ENCODE peak calls at places on chromosomes 12 and 14, in nine cellular contexts. Q is uterus, B is endothelial cell of umbilical vein, T is NT2/D1, I is psoas muscle, H is left ventricle myocardium inferior, M is IMR-90, U is SK-N-SH, Y is small intestine. N is an unnamed sample. For H3K27me3 and H3K36me3, the result is how much of the 10 kb centered on the place peaks cover.

GRCh38 chr12:115598827-115599226 is 678.7 kb downstream of the MED13L start:
- DNase-seq in Q (no peak), B (no peak), T (no peak), I (no peak), H (no peak), M (no peak), U (no peak), Y (peak), N (no peak)

GRCh38 chr12:117803013-117803412 is 165.8 kb downstream of the KSR2 start:
- DNase-seq in Q (no peak), B (peak), T (no peak), I (no peak), H (no peak), M (no peak), U (no peak), Y (peak), N (peak)

GRCh38 chr12:108127654-108128053 is 1.4 kb upstream of the WSCD2 start:
- DNase-seq in Q (no peak), B (no peak), T (no peak), I (no peak), H (no peak), M (no peak), U (no peak), Y (no peak), N (no peak)

GRCh38 chr14:51534623-51535022 is 117.1 kb upstream of the FRMD6 start:
- DNase-seq in Q (no peak), B (peak), T (no peak), I (no peak), H (no peak), M (peak), U (no peak), Y (no peak), N (peak)

GRCh38 chr14:51328089-51328941 is 88.3 kb downstream of the TMX1 start:
- DNase-seq in Q (peak), B (peak), T (no peak), I (no peak), H (no peak), M (peak), U (no peak), Y (no peak), N (no peak)

GRCh38 chr14:51449666-51450061 is 202.0 kb upstream of the FRMD6 start:
- DNase-seq in Q (no peak), B (no peak), T (no peak), I (no peak), H (no peak), M (no peak), U (no peak), Y (no peak), N (no peak)

GRCh38 chr12:95259368-95259767 is 41.8 kb downstream of the VEZT start:
- DNase-seq in Q (no peak), B (peak), T (no peak), I (no peak), H (no peak), M (no peak), U (no peak), Y (peak), N (no peak)

GRCh38 chr12:12379831-12380730 is 23.2 kb downstream of the BORCS5 start:
- DNase-seq in Q (no peak), B (no peak), T (no peak), I (no peak), H (no peak), M (no peak), U (no peak), Y (peak), N (no peak)

GRCh38 chr14:94458096-94458495 is 5.5 kb upstream of the SERPINA11 start:
- DNase-seq in Q (no peak), B (no peak), T (no peak), I (no peak), H (no peak), M (no peak), U (no peak), Y (no peak), N (no peak)

GRCh38 chr14:65434216-65434850 is 21.8 kb downstream of the FUT8 start:
- DNase-seq in Q (no peak), B (no peak), T (peak), I (no peak), H (no peak), M (no peak), U (no peak), Y (no peak), N (no peak)

GRCh38 chr14:32167907-32168306 is 33.9 kb upstream of the RNU6-7 start:
- DNase-seq in Q (no peak), B (no peak), T (no peak), I (no peak), H (no peak), M (no peak), U (no peak), Y (no peak), N (no peak)

GRCh38 chr14:101358726-101359125 is 202.6 kb upstream of the DIO3 start:
- DNase-seq in Q (no peak), B (no peak), T (no peak), I (peak), H (no peak), M (no peak), U (no peak), Y (no peak), N (no peak)

GRCh38 chr12:50241178-50241577 is 42.1 kb downstream of the LIMA1 start:
- DNase-seq in Q (no peak), B (no peak), T (no peak), I (no peak), H (no peak), M (peak), U (no peak), Y (peak), N (no peak)

GRCh38 chr14:75570797-75571196 is 7.6 kb upstream of the FLVCR2 start:
- DNase-seq in Q (no peak), B (no peak), T (no peak), I (no peak), H (no peak), M (no peak), U (no peak), Y (no peak), N (no peak)

GRCh38 chr12:49389092-49389703 is 21.9 kb downstream of the SPATS2 start:
- DNase-seq in Q (no peak), B (no peak), T (no peak), I (peak), H (peak), M (no peak), U (no peak), Y (no peak), N (peak)

GRCh38 chr14:93965287-93965821 is 11.0 kb downstream of the ASB2 start:
- DNase-seq in Q (no peak), B (no peak), T (no peak), I (no peak), H (no peak), M (peak), U (no peak), Y (no peak), N (no peak)

GRCh38 chr12:130053641-130054040 is 108.6 kb upstream of the FZD10 start:
- DNase-seq in Q (no peak), B (no peak), T (peak), I (no peak), H (no peak), M (no peak), U (no peak), Y (no peak), N (peak)

GRCh38 chr12:53192531-53193021 is 11.9 kb upstream of the CSAD start:
- DNase-seq in Q (no peak), B (no peak), T (no peak), I (no peak), H (no peak), M (no peak), U (no peak), Y (no peak), N (no peak)

GRCh38 chr12:48995061-48995879 is 3.9 kb downstream of the DDN start:
- DNase-seq in Q (peak), B (peak), T (peak), I (peak), H (peak), M (peak), U (peak), Y (peak), N (peak)

GRCh38 chr12:91111366-91112321 is at the start of gene LUM:
- DNase-seq in Q (peak), B (peak), T (no peak), I (peak), H (peak), M (peak), U (peak), Y (peak), N (peak)

GRCh38 chr12:79674629-79675028 is 16.1 kb downstream of the PAWR start:
- DNase-seq in Q (no peak), B (no peak), T (no peak), I (no peak), H (no peak), M (peak), U (no peak), Y (no peak), N (no peak)

GRCh38 chr12:89373772-89374572 is 21.7 kb upstream of the DUSP6 start:
- DNase-seq in Q (no peak), B (peak), T (no peak), I (no peak), H (no peak), M (peak), U (no peak), Y (no peak), N (no peak)

GRCh38 chr12:28759334-28759733 is 389.7 kb upstream of the FAR2 start:
- DNase-seq in Q (no peak), B (no peak), T (peak), I (no peak), H (no peak), M (peak), U (no peak), Y (no peak), N (peak)

GRCh38 chr12:108629824-108630476 is 3.7 kb downstream of the SELPLG start:
- DNase-seq in Q (peak), B (peak), T (no peak), I (no peak), H (no peak), M (peak), U (no peak), Y (peak), N (peak)

GRCh38 chr12:26017484-26018211 is 59.2 kb downstream of the RASSF8 start:
- DNase-seq in Q (no peak), B (peak), T (peak), I (peak), H (no peak), M (peak), U (peak), Y (peak), N (peak)

GRCh38 chr14:28780843-28781503 is 14.4 kb downstream of the FOXG1 start:
- DNase-seq in Q (no peak), B (no peak), T (no peak), I (no peak), H (no peak), M (no peak), U (no peak), Y (no peak), N (no peak)
- H3K27me3 ChIP-seq in Q (half or more), B (half or more), T (half or more), I (under half), H (half or more), M (under half), U (under half), Y (under half), N (half or more)

DNA sequence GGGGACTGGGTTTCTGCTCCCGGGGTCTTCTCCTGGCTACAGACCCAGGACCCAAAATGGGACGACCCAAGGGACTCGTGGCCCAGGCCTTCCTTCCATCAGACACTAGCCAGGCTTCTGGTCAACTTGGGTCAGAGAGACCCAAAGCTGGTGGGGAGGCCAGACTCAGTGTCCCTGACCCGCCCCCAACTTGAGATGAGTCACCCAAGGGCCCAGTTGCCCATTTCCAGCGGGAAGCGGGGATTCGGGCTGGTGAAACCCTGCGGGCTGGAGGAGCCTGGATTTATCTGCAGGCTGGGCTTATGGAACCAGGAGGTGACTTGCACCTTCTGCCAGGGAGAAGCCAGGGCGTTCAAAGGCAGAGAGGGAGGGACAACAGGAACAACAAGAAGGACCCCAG is 81.5 kb downstream of the RFLNA start:
- DNase-seq in Q (no peak), B (no peak), T (no peak), I (no peak), H (no peak), M (no peak), U (no peak), Y (no peak), N (no peak)
- H3K36me3 ChIP-seq in Q (under half), B (under half), T (half or more), I (half or more), H (half or more), M (half or more), U (half or more), Y (under half), N (under half)

GRCh38 chr12:51836833-51837184 is 11.7 kb downstream of the FIGNL2 start:
- DNase-seq in Q (no peak), B (no peak), T (no peak), I (no peak), H (no peak), M (no peak), U (no peak), Y (no peak), N (no peak)

GRCh38 chr12:51833446-51834227 is 14.9 kb downstream of the FIGNL2 start:
- DNase-seq in Q (no peak), B (no peak), T (no peak), I (no peak), H (no peak), M (no peak), U (no peak), Y (no peak), N (no peak)

GRCh38 chr12:51836012-51836832 is 12.3 kb downstream of the FIGNL2 start:
- DNase-seq in Q (no peak), B (no peak), T (no peak), I (no peak), H (no peak), M (no peak), U (no peak), Y (no peak), N (no peak)

GRCh38 chr12:51832708-51833107 is 15.8 kb downstream of the FIGNL2 start:
- DNase-seq in Q (no peak), B (peak), T (no peak), I (no peak), H (no peak), M (no peak), U (no peak), Y (no peak), N (no peak)

GRCh38 chr12:51834411-51834810 is 14.1 kb downstream of the FIGNL2 start:
- DNase-seq in Q (no peak), B (no peak), T (no peak), I (no peak), H (no peak), M (no peak), U (no peak), Y (no peak), N (no peak)
- H3K27me3 ChIP-seq in Q (under half), B (under half), T (under half), I (under half), H (half or more), M (half or more), U (under half), Y (under half), N (under half)

GRCh38 chr12:132021965-132022364 is 72.2 kb downstream of the EP400 start:
- DNase-seq in Q (no peak), B (no peak), T (no peak), I (no peak), H (no peak), M (no peak), U (no peak), Y (no peak), N (no peak)
- H3K36me3 ChIP-seq in Q (under half), B (half or more), T (half or more), I (half or more), H (half or more), M (half or more), U (half or more), Y (under half), N (under half)

GRCh38 chr14:89226789-89227489 is 190.1 kb downstream of the FOXN3 start:
- DNase-seq in Q (no peak), B (no peak), T (no peak), I (no peak), H (no peak), M (no peak), U (no peak), Y (no peak), N (no peak)

GRCh38 chr14:89232366-89233070 is 184.5 kb downstream of the FOXN3 start:
- DNase-seq in Q (no peak), B (no peak), T (no peak), I (no peak), H (no peak), M (no peak), U (no peak), Y (no peak), N (no peak)

GRCh38 chr14:89231426-89232113 is 185.5 kb downstream of the FOXN3 start:
- DNase-seq in Q (no peak), B (no peak), T (no peak), I (no peak), H (no peak), M (no peak), U (no peak), Y (no peak), N (no peak)

GRCh38 chr14:89227490-89227834 is 189.6 kb downstream of the FOXN3 start:
- DNase-seq in Q (no peak), B (no peak), T (no peak), I (no peak), H (no peak), M (no peak), U (no peak), Y (no peak), N (no peak)

GRCh38 chr14:89228921-89229639 is 188.0 kb downstream of the FOXN3 start:
- DNase-seq in Q (peak), B (no peak), T (no peak), I (peak), H (peak), M (no peak), U (no peak), Y (no peak), N (no peak)
- H3K27me3 ChIP-seq in Q (under half), B (under half), T (under half), I (under half), H (under half), M (under half), U (under half), Y (under half), N (under half)

GRCh38 chr12:62306569-62307530 is 46.6 kb downstream of the USP15 start:
- DNase-seq in Q (no peak), B (no peak), T (no peak), I (no peak), H (no peak), M (no peak), U (no peak), Y (no peak), N (no peak)
- H3K36me3 ChIP-seq in Q (under half), B (under half), T (under half), I (under half), H (half or more), M (under half), U (under half), Y (under half), N (under half)

DNA sequence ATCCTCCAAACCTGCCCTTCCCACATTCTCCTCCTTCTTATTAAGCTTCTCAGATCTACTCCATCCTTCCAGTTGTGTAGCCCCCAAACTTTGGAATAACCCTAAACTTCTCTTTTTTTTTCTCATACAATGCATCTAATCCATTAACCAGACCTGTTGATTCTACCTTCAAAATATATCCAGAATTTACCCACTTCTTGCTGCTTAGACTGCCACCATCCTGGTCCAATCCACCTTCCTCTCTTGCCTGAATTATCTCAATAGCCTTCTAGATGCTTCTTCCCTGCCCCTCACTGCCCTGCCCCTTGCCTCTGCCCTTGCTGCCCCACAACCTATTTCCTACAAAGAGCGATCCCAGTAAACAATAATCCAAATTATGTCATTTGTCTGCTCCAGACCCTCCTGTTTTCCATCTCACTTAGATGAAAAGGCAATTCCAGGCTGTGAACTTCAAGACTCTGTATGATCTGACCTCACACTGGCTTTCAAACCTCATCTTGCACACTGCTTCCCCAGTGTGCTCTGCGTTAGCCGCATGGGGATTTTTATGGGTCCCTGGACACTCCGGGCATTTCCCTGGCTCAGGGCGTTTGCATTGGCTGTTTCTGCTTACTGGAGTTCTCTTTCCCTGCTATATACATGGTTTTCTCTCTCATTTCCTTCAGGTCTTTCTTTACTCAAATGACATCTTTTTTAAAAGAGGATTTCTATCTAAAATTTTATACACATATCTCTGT is 42.6 kb upstream of the HIF1A start:
- DNase-seq in Q (no peak), B (peak), T (no peak), I (no peak), H (no peak), M (no peak), U (no peak), Y (no peak), N (peak)
- H3K27me3 ChIP-seq in Q (under half), B (under half), T (under half), I (under half), H (under half), M (under half), U (under half), Y (under half), N (under half)